ENCODE peak calls at places on chromosomes 16 and 17, in ten cellular contexts. X, K, Q, Y, U, H, B, M, W and D are unnamed samples.
A peak's percentile ranks its signal among the peaks of the same experiment; 100 is the strongest.

GRCh38 chr16:48413291-48413690 is 28.1 kb upstream of the SIAH1 start:
- DNase-seq in H (no peak), X (no peak), W (no peak), U (no peak), Y (no peak), K (no peak), Q (no peak), B (no peak), M (no peak), D (no peak)

GRCh38 chr16:26765087-26765486 is 301.6 kb upstream of the C16orf82 start:
- DNase-seq in U (no peak), X (no peak), Q (no peak), M (no peak), K (no peak), W (no peak), H (peak; percentile 15), B (no peak), Y (peak; percentile 4), D (no peak)

GRCh38 chr17:66855204-66855603 is 20.3 kb downstream of the CACNG5 start:
- DNase-seq in B (peak; percentile 35), Y (no peak), Q (no peak), M (no peak), H (no peak), X (no peak), K (no peak), W (no peak), U (peak; percentile 2), D (no peak)

GRCh38 chr17:78879679-78880186 is 23.3 kb downstream of the CEP295NL start:
- DNase-seq in B (peak; percentile 97), W (no peak), X (peak; percentile 67), U (no peak), Y (peak; percentile 48), Q (no peak), K (peak; percentile 95), H (peak; percentile 35), M (no peak), D (no peak)

GRCh38 chr16:87877942-87878507 is 8.7 kb upstream of the SLC7A5 start:
- DNase-seq in X (no peak), M (no peak), K (no peak), Y (no peak), W (no peak), H (no peak), U (no peak), B (no peak), Q (no peak), D (no peak)

GRCh38 chr17:49494937-49495841 is at the start of gene NGFR:
- DNase-seq in B (peak; percentile 68), U (no peak), Q (peak; percentile 78), W (peak; percentile 22), X (peak; percentile 28), K (no peak), Y (peak; percentile 28), M (no peak), H (peak; percentile 72), D (peak; percentile 96)

GRCh38 chr16:74169687-74170522 is 126.7 kb upstream of the PSMD7 start:
- DNase-seq in Y (no peak), K (peak; percentile 15), W (no peak), B (no peak), X (peak; percentile 10), M (no peak), H (no peak), Q (no peak), U (no peak), D (no peak)

GRCh38 chr16:27237229-27238015 is 31.1 kb downstream of the NSMCE1 start:
- DNase-seq in K (peak; percentile 35), X (peak; percentile 41), Y (peak; percentile 67), M (no peak), H (no peak), Q (no peak), B (no peak), U (peak; percentile 59), W (no peak), D (no peak)

GRCh38 chr16:425082-425718 is at the start of gene RAB11FIP3:
- DNase-seq in M (peak; percentile 89), Q (peak; percentile 90), W (peak; percentile 89), B (peak; percentile 81), K (peak; percentile 84), U (peak; percentile 60), Y (peak; percentile 65), X (peak; percentile 77), H (peak; percentile 87), D (peak; percentile 93)

GRCh38 chr17:12070561-12070960 is 49.9 kb downstream of the MAP2K4 start:
- DNase-seq in Q (peak; percentile 3), Y (no peak), W (no peak), U (no peak), B (peak; percentile 66), M (no peak), X (no peak), H (no peak), K (peak; percentile 89), D (no peak)

GRCh38 chr17:64216030-64216384 is 47.1 kb downstream of the TEX2 start:
- DNase-seq in U (no peak), B (no peak), W (no peak), H (no peak), M (no peak), K (peak; percentile 66), X (no peak), Q (no peak), Y (no peak), D (no peak)